ENCODE peak calls at places on chromosomes 2 and 18, in five cellular contexts. F is hepatocyte, M is kidney epithelial cell, C is epithelial cell of esophagus, V is fibroblast of lung. S is an unnamed sample.

GRCh38 chr2:74383254-74383653 is 3.1 kb upstream of the DCTN1 start:
- DNase-seq in F (no peak), M (no peak), C (no peak), V (peak; percentile 74), S (no peak)

GRCh38 chr2:224865016-224865415 is 148.9 kb upstream of the CCDC195 start:
- DNase-seq in F (no peak), M (no peak), C (no peak), V (no peak), S (no peak)

GRCh38 chr2:160783481-160783880 is 289.9 kb upstream of the RBMS1 start:
- DNase-seq in F (no peak), M (no peak), C (peak; percentile 9), V (peak; percentile 25), S (no peak)

GRCh38 chr2:205323929-205324328 is 358.4 kb upstream of the NRP2 start:
- DNase-seq in F (no peak), M (no peak), C (peak; percentile 43), V (peak; percentile 19), S (no peak)

GRCh38 chr18:34867520-34867919 is 157.4 kb downstream of the DTNA start:
- DNase-seq in F (peak; percentile 18), M (no peak), C (no peak), V (no peak), S (no peak)

GRCh38 chr2:181955010-181955409 is 30.6 kb upstream of the PPP1R1C start:
- DNase-seq in F (no peak), M (no peak), C (peak; percentile 79), V (peak; percentile 70), S (no peak)

GRCh38 chr2:45404807-45405297 is 206.2 kb downstream of the SRBD1 start:
- DNase-seq in F (no peak), M (peak; percentile 56), C (no peak), V (peak; percentile 60), S (peak; percentile 29)

GRCh38 chr18:73462092-73462491 is 594.3 kb upstream of the NETO1 start:
- DNase-seq in F (no peak), M (no peak), C (peak; percentile 19), V (peak; percentile 84), S (no peak)

GRCh38 chr18:74806700-74807416 is 209.2 kb downstream of the ZNF407 start:
- DNase-seq in F (peak; percentile 35), M (peak; percentile 93), C (peak; percentile 93), V (peak; percentile 75), S (peak; percentile 94)

GRCh38 chr2:3981446-3981845 is 278.1 kb downstream of the DCDC2C start:
- DNase-seq in F (no peak), M (no peak), C (no peak), V (no peak), S (no peak)

GRCh38 chr2:137928547-137929503 is 35.4 kb upstream of the HNMT start:
- DNase-seq in F (no peak), M (peak; percentile 23), C (peak; percentile 59), V (no peak), S (peak; percentile 38)

GRCh38 chr2:237590272-237591020 is at the start of gene RAB17:
- DNase-seq in F (peak; percentile 85), M (no peak), C (peak; percentile 75), V (peak; percentile 28), S (peak; percentile 31)

GRCh38 chr2:35410431-35411061 is 945.0 kb upstream of the CRIM1 start:
- DNase-seq in F (peak; percentile 78), M (peak; percentile 7), C (peak; percentile 60), V (peak; percentile 52), S (no peak)

GRCh38 chr2:35409762-35410161 is 945.8 kb upstream of the CRIM1 start:
- DNase-seq in F (no peak), M (no peak), C (no peak), V (no peak), S (no peak)

GRCh38 chr2:35415282-35415681 is 940.3 kb upstream of the CRIM1 start:
- DNase-seq in F (no peak), M (no peak), C (peak; percentile 1), V (no peak), S (no peak)
- TF ChIP-seq CTCF in F (peak; percentile 10), M (no peak), C (peak; percentile 29), V (no peak), S (peak; percentile 38)

GRCh38 chr18:39838831-39839230 is 2116.2 kb upstream of the PIK3C3 start:
- DNase-seq in F (no peak), M (no peak), C (peak; percentile 6), V (no peak), S (no peak)

GRCh38 chr18:39840406-39840805 is 2114.6 kb upstream of the PIK3C3 start:
- DNase-seq in F (no peak), M (no peak), C (peak; percentile 26), V (peak; percentile 96), S (no peak)

GRCh38 chr18:39834636-39835035 is 2120.4 kb upstream of the PIK3C3 start:
- DNase-seq in F (no peak), M (no peak), C (no peak), V (no peak), S (no peak)

GRCh38 chr18:39839782-39840181 is 2115.3 kb upstream of the PIK3C3 start:
- DNase-seq in F (no peak), M (no peak), C (peak; percentile 43), V (peak; percentile 30), S (no peak)

DNA sequence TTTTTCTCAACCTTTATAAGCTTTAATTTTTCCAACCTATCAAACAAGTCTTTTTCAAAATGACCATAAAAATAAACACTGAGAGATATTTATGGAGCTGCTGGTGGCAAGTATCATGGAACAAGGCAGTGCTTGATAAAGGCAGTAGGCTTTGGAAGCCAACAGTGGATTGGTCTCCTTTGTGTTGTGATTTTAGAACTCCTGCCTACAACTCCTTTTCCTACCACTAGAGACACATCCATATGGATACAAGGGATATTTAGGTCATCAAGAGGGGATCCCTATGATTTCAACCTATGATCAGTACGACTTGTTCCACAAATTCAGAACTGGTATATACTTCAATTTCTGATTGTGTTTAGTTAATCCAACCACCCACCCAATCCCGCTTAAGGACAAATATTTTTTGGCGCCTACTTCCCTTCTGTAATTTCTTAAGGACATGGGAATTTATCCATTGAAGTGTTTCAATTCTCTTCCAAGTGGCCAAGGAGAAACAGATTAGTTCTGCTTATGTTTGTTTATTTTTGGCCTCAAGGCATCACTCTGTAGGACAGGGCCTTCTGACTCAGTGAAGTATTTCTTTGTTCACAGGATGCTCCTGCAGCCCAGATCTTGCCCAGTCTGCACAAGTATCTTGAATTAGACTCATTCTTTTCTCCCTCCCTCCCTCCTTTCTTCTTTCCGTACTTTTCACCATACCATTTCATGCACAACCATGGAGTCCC is 2119.6 kb upstream of the PIK3C3 start:
- DNase-seq in F (no peak), M (no peak), C (peak; percentile 62), V (peak; percentile 18), S (no peak)
- TF ChIP-seq CTCF in F (no peak), M (peak; percentile 13), C (peak; percentile 14), V (no peak), S (peak; percentile 17)

GRCh38 chr2:189421644-189422043 is 19.6 kb upstream of the WDR75 start:
- DNase-seq in F (peak; percentile 42), M (peak; percentile 43), C (peak; percentile 65), V (peak; percentile 83), S (peak; percentile 63)
- TF ChIP-seq CTCF in F (no peak), M (no peak), C (no peak), V (no peak), S (no peak)

GRCh38 chr2:98761267-98761781 is 30.4 kb upstream of the MGAT4A start:
- DNase-seq in F (no peak), M (no peak), C (peak; percentile 34), V (no peak), S (no peak)

GRCh38 chr2:98759827-98760625 is 29.1 kb upstream of the MGAT4A start:
- DNase-seq in F (no peak), M (no peak), C (peak; percentile 49), V (no peak), S (no peak)

GRCh38 chr2:98759338-98759737 is 28.4 kb upstream of the MGAT4A start:
- DNase-seq in F (no peak), M (no peak), C (no peak), V (no peak), S (no peak)

GRCh38 chr2:98761909-98762308 is 31.0 kb upstream of the MGAT4A start:
- DNase-seq in F (no peak), M (no peak), C (no peak), V (no peak), S (no peak)

DNA sequence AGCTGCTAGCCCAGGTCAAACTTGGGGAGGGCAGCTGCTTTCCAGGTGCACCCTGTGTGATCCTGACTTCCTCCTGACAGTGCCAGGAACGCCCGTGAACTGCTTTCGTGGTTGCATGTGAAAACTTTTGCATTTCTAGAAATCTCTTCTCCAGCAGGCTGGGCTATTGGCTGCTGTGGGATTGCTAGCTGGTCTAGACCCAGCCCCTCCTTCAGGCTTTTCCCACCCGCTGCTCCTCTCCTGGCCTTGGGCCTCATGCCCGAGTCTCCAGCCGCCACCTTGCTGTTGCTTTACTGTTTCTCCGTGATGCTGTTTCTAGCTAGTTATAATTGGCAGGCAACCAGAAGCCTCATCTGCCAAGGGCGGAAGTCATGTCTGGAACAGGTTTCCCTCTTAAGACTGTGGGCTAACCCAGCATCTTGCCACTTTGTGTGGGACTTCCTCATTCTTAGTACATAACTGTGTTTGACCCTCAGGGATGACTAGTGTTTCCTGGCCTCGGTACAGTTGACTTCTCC is 27.0 kb upstream of the MGAT4A start:
- DNase-seq in F (no peak), M (peak; percentile 75), C (peak; percentile 96), V (peak; percentile 71), S (peak; percentile 80)
- TF ChIP-seq CTCF in F (no peak), M (no peak), C (no peak), V (no peak), S (no peak)

DNA sequence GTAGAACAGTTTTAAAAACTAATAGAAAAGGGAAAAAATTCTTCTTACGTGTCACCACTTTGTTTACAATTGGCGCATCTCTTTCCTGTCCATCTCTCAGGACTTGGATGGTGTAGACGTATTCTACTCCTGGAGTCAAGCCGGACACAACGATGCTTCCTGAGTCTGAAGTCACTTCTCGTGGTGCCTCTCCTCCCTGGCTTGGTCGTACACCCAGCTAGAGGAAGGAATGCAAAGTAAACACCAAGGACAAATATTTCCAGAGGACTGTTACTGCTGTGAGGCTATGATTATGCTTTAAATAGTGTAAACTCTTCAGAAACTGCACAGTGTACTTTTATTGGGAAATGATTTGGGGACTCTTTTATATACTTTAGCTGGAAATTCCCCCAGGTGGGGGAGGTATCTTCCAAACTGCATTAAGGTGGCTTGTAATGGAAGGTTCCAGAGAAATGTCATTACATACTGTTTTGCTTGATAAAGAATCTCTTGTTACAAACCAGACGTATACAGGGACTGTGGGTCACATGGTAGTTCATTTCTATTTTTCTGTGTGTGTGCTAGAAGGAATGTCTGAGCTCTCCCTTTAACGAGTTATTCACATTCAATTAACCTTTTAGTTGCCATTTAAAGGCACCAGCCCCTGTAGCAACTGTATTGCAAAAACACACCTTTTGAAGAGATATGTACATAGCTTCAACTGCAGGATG is 38.1 kb downstream of the FN1 start:
- DNase-seq in F (peak; percentile 41), M (no peak), C (no peak), V (peak; percentile 51), S (no peak)
- TF ChIP-seq CTCF in F (peak; percentile 13), M (no peak), C (no peak), V (no peak), S (no peak)

DNA sequence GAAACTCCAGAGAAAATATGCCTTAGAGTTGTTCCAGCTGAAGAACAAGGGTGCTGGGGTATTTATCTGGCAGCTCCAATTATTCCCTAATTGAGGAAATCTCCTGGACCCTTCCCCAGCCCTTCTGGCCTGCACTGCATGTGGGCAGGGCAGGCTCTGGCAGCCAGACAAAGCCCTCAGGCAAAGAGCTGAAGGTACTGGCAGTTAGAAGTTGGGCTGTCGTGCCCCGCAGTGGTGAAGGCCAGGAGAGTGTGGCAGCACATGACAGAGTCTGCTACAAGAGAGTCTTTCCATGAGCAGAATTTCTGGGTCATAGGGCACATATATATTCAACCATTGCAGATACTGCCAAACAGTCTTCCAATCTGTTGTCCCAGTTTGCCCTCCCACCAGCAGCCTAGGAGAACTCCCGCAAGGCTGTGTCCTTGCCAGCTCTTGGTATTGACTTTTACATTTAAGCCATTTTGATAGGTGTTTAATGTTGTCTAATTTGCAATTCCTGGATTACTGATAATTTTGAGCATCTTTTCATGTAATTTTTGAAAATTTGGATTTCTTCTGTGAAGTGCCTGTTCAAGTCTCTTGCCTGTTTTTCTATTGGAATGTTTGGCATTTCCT is 26.6 kb downstream of the ONECUT2 start:
- DNase-seq in F (no peak), M (no peak), C (no peak), V (no peak), S (no peak)
- TF ChIP-seq CTCF in F (no peak), M (no peak), C (no peak), V (no peak), S (no peak)

S was measured in epithelial cell of proximal tubule.